ENCODE peak calls at places on chromosomes 11 and 22, in seven cellular contexts. E is left ventricle myocardium inferior; U is stimulated activated CD4-positive, alpha-beta T cell treated with anti-CD3 and anti-CD28 coated beads, TNF-alpha, amount 100 ng/mL, for 48 hours; M is stimulated activated effector memory CD8-positive, alpha-beta T cell treated with anti-CD3 and anti-CD28 coated beads, Interleukin-12 subunit alpha, Interleukin-12 subunit beta, amount 100 ng/mL, for 72 hours; X is progenitor cell of endocrine pancreas; Z is spleen; T is cardiac fibroblast. Y is an unnamed sample.

GRCh38 chr11:2097356-2097997 is 41.7 kb downstream of the IGF2 start:
- DNase-seq in E (peak; percentile 65), U (no peak), M (no peak), X (peak; percentile 35), Z (peak; percentile 83), T (peak; percentile 87), Y (no peak)

GRCh38 chr11:13152736-13153541 is 124.7 kb upstream of the BMAL1 start:
- DNase-seq in E (no peak), U (no peak), M (no peak), X (no peak), Z (no peak), T (peak; percentile 48), Y (no peak)

GRCh38 chr11:66085071-66085470 is 15.0 kb downstream of the PACS1 start:
- DNase-seq in E (no peak), U (no peak), M (no peak), X (no peak), Z (no peak), T (peak; percentile 38), Y (no peak)

GRCh38 chr11:73480677-73481076 is 104.5 kb downstream of the RELT start:
- DNase-seq in E (no peak), U (no peak), M (no peak), X (no peak), Z (no peak), T (peak; percentile 66), Y (peak; percentile 47)

GRCh38 chr11:96074551-96075309 is 150.8 kb upstream of the MTMR2 start:
- DNase-seq in E (no peak), U (no peak), M (no peak), X (no peak), Z (no peak), T (no peak), Y (peak; percentile 96)

GRCh38 chr11:61803889-61804647 is 11.4 kb downstream of the FEN1 start:
- DNase-seq in E (no peak), U (no peak), M (no peak), X (no peak), Z (peak; percentile 29), T (peak; percentile 70), Y (no peak)

GRCh38 chr11:86206296-86206695 is 38.3 kb upstream of the EED start:
- DNase-seq in E (no peak), U (no peak), M (no peak), X (no peak), Z (no peak), T (no peak), Y (no peak)

GRCh38 chr11:72591785-72592490 is 82.3 kb downstream of the PDE2A start:
- DNase-seq in E (no peak), U (peak; percentile 44), M (no peak), X (no peak), Z (no peak), T (no peak), Y (peak; percentile 66)

GRCh38 chr11:72951193-72951592 is 137.0 kb downstream of the ATG16L2 start:
- DNase-seq in E (no peak), U (no peak), M (no peak), X (no peak), Z (no peak), T (peak; percentile 78), Y (no peak)

GRCh38 chr11:19079643-19080440 is 19.3 kb upstream of the MRGPRX2 start:
- DNase-seq in E (no peak), U (no peak), M (no peak), X (no peak), Z (no peak), T (peak; percentile 89), Y (peak; percentile 5)

GRCh38 chr11:94934362-94934761 is 39.0 kb downstream of the CWC15 start:
- DNase-seq in E (no peak), U (no peak), M (no peak), X (no peak), Z (no peak), T (peak; percentile 54), Y (peak; percentile 88)

GRCh38 chr11:2481253-2481652 is 36.4 kb downstream of the KCNQ1 start:
- DNase-seq in E (no peak), U (no peak), M (no peak), X (no peak), Z (no peak), T (no peak), Y (no peak)

GRCh38 chr22:32024791-32025190 is 18.3 kb upstream of the SLC5A1 start:
- DNase-seq in E (no peak), U (no peak), M (no peak), X (no peak), Z (no peak), T (no peak), Y (no peak)

GRCh38 chr11:34161812-34162506 is 56.5 kb downstream of the NAT10 start:
- DNase-seq in E (no peak), U (peak; percentile 42), M (peak; percentile 21), X (no peak), Z (no peak), T (no peak), Y (no peak)

GRCh38 chr22:47600791-47601400 is 838.4 kb downstream of the TBC1D22A start:
- DNase-seq in E (no peak), U (no peak), M (no peak), X (no peak), Z (no peak), T (no peak), Y (no peak)

GRCh38 chr22:42461511-42461910 is 29.3 kb upstream of the NFAM1 start:
- DNase-seq in E (no peak), U (no peak), M (no peak), X (no peak), Z (no peak), T (no peak), Y (no peak)

GRCh38 chr22:30224161-30224857 is 22.2 kb downstream of the LIF start:
- DNase-seq in E (no peak), U (no peak), M (no peak), X (no peak), Z (no peak), T (no peak), Y (no peak)

Y was measured in A673.